ENCODE peak calls at places on chromosomes 3 and 15, in four cellular contexts. One of them, this sample, is unnamed.
A peak's percentile ranks its signal among the peaks of the same experiment; 100 is the strongest.

GRCh38 chr3:169085827-169086226 is 577.7 kb downstream of the MECOM start:
- DNase-seq in GM04504: peak; percentile 85
- DNase-seq in fibroblast of the aortic adventitia: peak; percentile 93
- DNase-seq in IMR-90: peak; percentile 94
- DNase-seq in this sample: peak; percentile 94

GRCh38 chr15:78438595-78439285 is 724 bp downstream of the IREB2 start:
- DNase-seq in GM04504: no peak
- DNase-seq in fibroblast of the aortic adventitia: peak; percentile 20
- DNase-seq in IMR-90: no peak
- DNase-seq in this sample: peak; percentile 67

GRCh38 chr3:174891524-174892203 is 32.5 kb downstream of the NAALADL2 start:
- DNase-seq in GM04504: no peak
- DNase-seq in fibroblast of the aortic adventitia: peak; percentile 12
- DNase-seq in IMR-90: peak; percentile 9
- DNase-seq in this sample: no peak

GRCh38 chr3:126416943-126417342 is 22.2 kb downstream of the CFAP100 start:
- DNase-seq in GM04504: no peak
- DNase-seq in fibroblast of the aortic adventitia: no peak
- DNase-seq in IMR-90: no peak
- DNase-seq in this sample: no peak

GRCh38 chr15:76274226-76274625 is 37.0 kb downstream of the ETFA start:
- DNase-seq in GM04504: peak; percentile 8
- DNase-seq in fibroblast of the aortic adventitia: peak; percentile 36
- DNase-seq in IMR-90: peak; percentile 37
- DNase-seq in this sample: peak; percentile 37

GRCh38 chr3:136602818-136603217 is 149.4 kb downstream of the STAG1 start:
- DNase-seq in GM04504: no peak
- DNase-seq in fibroblast of the aortic adventitia: no peak
- DNase-seq in IMR-90: peak; percentile 10
- DNase-seq in this sample: no peak

GRCh38 chr3:62622553-62623174 is 249.3 kb upstream of the FEZF2 start:
- DNase-seq in GM04504: no peak
- DNase-seq in fibroblast of the aortic adventitia: peak; percentile 84
- DNase-seq in IMR-90: peak; percentile 61
- DNase-seq in this sample: peak; percentile 68

GRCh38 chr3:98731720-98732238 is 31.4 kb upstream of the ST3GAL6 start:
- DNase-seq in GM04504: no peak
- DNase-seq in fibroblast of the aortic adventitia: no peak
- DNase-seq in IMR-90: no peak
- DNase-seq in this sample: no peak

GRCh38 chr15:48825075-48825474 is 14.2 kb upstream of the CEP152 start:
- DNase-seq in GM04504: no peak
- DNase-seq in fibroblast of the aortic adventitia: no peak
- DNase-seq in IMR-90: no peak
- DNase-seq in this sample: no peak

GRCh38 chr3:98699132-98699531 is 64.0 kb upstream of the ST3GAL6 start:
- DNase-seq in GM04504: no peak
- DNase-seq in fibroblast of the aortic adventitia: no peak
- DNase-seq in IMR-90: peak; percentile 48
- DNase-seq in this sample: no peak

GRCh38 chr3:125143982-125144652 is 68.4 kb downstream of the SLC12A8 start:
- DNase-seq in GM04504: no peak
- DNase-seq in fibroblast of the aortic adventitia: peak; percentile 87
- DNase-seq in IMR-90: no peak
- DNase-seq in this sample: peak; percentile 40

GRCh38 chr3:8576841-8577553 is 67.6 kb downstream of the SSUH2 start:
- DNase-seq in GM04504: no peak
- DNase-seq in fibroblast of the aortic adventitia: peak; percentile 41
- DNase-seq in IMR-90: peak; percentile 95
- DNase-seq in this sample: peak; percentile 49

GRCh38 chr3:70358978-70359580 is 46.6 kb upstream of the MDFIC2 start:
- DNase-seq in GM04504: peak; percentile 2
- DNase-seq in fibroblast of the aortic adventitia: peak; percentile 68
- DNase-seq in IMR-90: peak; percentile 40
- DNase-seq in this sample: peak; percentile 46

GRCh38 chr3:184320099-184320445 is 5.7 kb downstream of the EIF4G1 start:
- DNase-seq in GM04504: peak; percentile 97
- DNase-seq in fibroblast of the aortic adventitia: peak; percentile 98
- DNase-seq in IMR-90: peak; percentile 97
- DNase-seq in this sample: peak; percentile 99

GRCh38 chr3:175266993-175267960 is 408.1 kb downstream of the NAALADL2 start:
- DNase-seq in GM04504: peak; percentile 10
- DNase-seq in fibroblast of the aortic adventitia: peak; percentile 52
- DNase-seq in IMR-90: peak; percentile 84
- DNase-seq in this sample: peak; percentile 81

This sample was measured in GM23248.